ENCODE peak calls at places on chromosomes 4 and X, in nine cellular contexts. U, S, F, L, P, N, M, J and W are unnamed samples.

GRCh38 chr4:112112590-112113170 is 32.6 kb upstream of the FAM241A start:
- DNase-seq in J (no peak), L (no peak), S (no peak), P (no peak), U (no peak), N (no peak), F (no peak), M (no peak), W (no peak)

GRCh38 chr4:126267689-126268088 is 952.9 kb downstream of the FAT4 start:
- DNase-seq in U (peak; percentile 48), J (peak; percentile 46), L (no peak), F (no peak), N (peak; percentile 84), P (no peak), S (no peak), M (no peak), W (no peak)

GRCh38 chrX:128518508-128518907 is 466.3 kb upstream of the ACTRT1 start:
- DNase-seq in U (peak; percentile 3), L (no peak), P (no peak), J (no peak), F (no peak), S (no peak), N (peak; percentile 0), M (no peak), W (no peak)

GRCh38 chr4:38670061-38670894 is 6.3 kb downstream of the KLF3 start:
- DNase-seq in U (no peak), S (no peak), P (no peak), F (no peak), L (no peak), M (no peak), N (no peak), J (no peak), W (no peak)

GRCh38 chr4:128565565-128566186 is 243.8 kb upstream of the JADE1 start:
- DNase-seq in F (peak; percentile 60), S (no peak), J (no peak), N (peak; percentile 71), L (no peak), M (peak; percentile 59), P (peak; percentile 35), U (peak; percentile 28), W (no peak)

GRCh38 chrX:149512225-149512885 is 7.2 kb upstream of the IDS start:
- DNase-seq in J (no peak), P (peak; percentile 31), F (peak; percentile 61), M (no peak), L (no peak), U (peak; percentile 44), N (peak; percentile 64), S (no peak), W (peak; percentile 41)

GRCh38 chrX:18422325-18422724 is 3.1 kb upstream of the CDKL5 start:
- DNase-seq in F (no peak), P (no peak), M (no peak), S (peak; percentile 57), N (peak; percentile 74), J (peak; percentile 59), L (no peak), U (peak; percentile 88), W (no peak)

GRCh38 chr4:103774326-103774725 is 54.5 kb upstream of the TACR3 start:
- DNase-seq in M (no peak), J (no peak), N (no peak), S (no peak), P (no peak), L (no peak), F (no peak), U (no peak), W (no peak)

GRCh38 chrX:2486476-2487133 is 14.2 kb downstream of the DHRSX start:
- DNase-seq in S (no peak), F (no peak), P (no peak), U (no peak), L (no peak), N (no peak), J (no peak), M (no peak), W (no peak)

GRCh38 chrX:70436380-70436779 is 8.3 kb upstream of the DLG3 start:
- DNase-seq in N (no peak), P (no peak), S (no peak), F (no peak), M (no peak), J (no peak), L (no peak), U (peak; percentile 8), W (no peak)

GRCh38 chr4:89275587-89275986 is 32.0 kb downstream of the GPRIN3 start:
- DNase-seq in J (no peak), P (no peak), F (no peak), U (no peak), M (no peak), S (no peak), L (no peak), N (no peak), W (no peak)

GRCh38 chr4:154399259-154399974 is 92.2 kb downstream of the DCHS2 start:
- DNase-seq in F (no peak), L (no peak), M (no peak), J (peak; percentile 35), N (peak; percentile 12), U (peak; percentile 67), P (no peak), S (no peak), W (no peak)

GRCh38 chrX:102950908-102951866 is 14.1 kb downstream of the RAB40AL start:
- DNase-seq in J (no peak), M (no peak), S (no peak), F (peak; percentile 34), U (peak; percentile 46), N (peak; percentile 52), L (no peak), P (peak; percentile 15), W (no peak)

GRCh38 chrX:123962006-123962485 is 540 bp downstream of the STAG2 start:
- DNase-seq in F (no peak), N (peak; percentile 7), S (no peak), U (peak; percentile 33), M (no peak), P (no peak), J (no peak), L (no peak), W (no peak)

GRCh38 chrX:140764401-140764919 is 54.9 kb downstream of the LINC00632 start:
- DNase-seq in M (peak; percentile 23), P (no peak), L (peak; percentile 33), S (no peak), U (peak; percentile 66), F (no peak), J (no peak), N (peak; percentile 60), W (peak; percentile 50)

GRCh38 chrX:104697264-104697663 is 131.3 kb downstream of the IL1RAPL2 start:
- DNase-seq in P (no peak), U (peak; percentile 13), J (no peak), N (no peak), F (no peak), M (no peak), S (no peak), L (no peak), W (no peak)

DNA sequence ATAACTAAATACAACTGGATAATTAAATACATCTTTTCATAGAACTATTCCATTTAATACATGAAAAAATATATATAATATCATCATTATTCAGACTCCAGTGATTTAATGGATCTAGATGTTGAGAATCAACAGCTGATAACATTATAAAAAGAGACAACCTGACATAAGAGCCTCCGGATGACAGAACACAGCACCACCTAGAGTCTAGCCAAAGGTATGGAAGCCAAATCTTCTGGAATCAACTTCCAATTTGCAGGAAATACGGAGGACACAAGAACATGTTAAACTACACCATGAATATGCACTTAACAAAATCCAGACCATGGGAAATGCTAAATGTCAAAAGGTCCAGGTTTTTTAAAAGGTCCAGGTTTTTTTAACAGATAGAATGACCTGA is 55.0 kb downstream of the LRBA start:
- DNase-seq in J (peak; percentile 10), P (no peak), N (peak; percentile 58), F (no peak), U (peak; percentile 62), L (no peak), M (no peak), S (no peak), W (no peak)
- TF ChIP-seq CTCF in J (peak; percentile 77), P (peak; percentile 52), N (peak; percentile 78), F (peak; percentile 43), U (peak; percentile 79), L (peak; percentile 14), M (no peak), S (peak; percentile 67), W (peak; percentile 42)

GRCh38 chrX:72130156-72130761 is 1.5 kb downstream of the RTL5 start:
- DNase-seq in J (no peak), N (no peak), L (no peak), M (no peak), S (no peak), F (no peak), P (no peak), U (no peak), W (no peak)

GRCh38 chrX:72129661-72130060 is 2.1 kb downstream of the RTL5 start:
- DNase-seq in S (no peak), F (no peak), L (no peak), M (no peak), J (no peak), N (no peak), U (no peak), P (no peak), W (no peak)

GRCh38 chrX:72128183-72128834 is 3.4 kb downstream of the RTL5 start:
- DNase-seq in U (no peak), M (no peak), L (no peak), J (no peak), P (no peak), N (no peak), S (no peak), F (no peak), W (no peak)

GRCh38 chrX:72127332-72127731 is 4.4 kb downstream of the RTL5 start:
- DNase-seq in N (no peak), J (no peak), L (no peak), U (no peak), P (no peak), M (no peak), F (no peak), S (no peak), W (no peak)

GRCh38 chrX:72128881-72129280 is 2.8 kb downstream of the RTL5 start:
- DNase-seq in U (peak; percentile 18), L (no peak), N (peak; percentile 16), P (no peak), S (no peak), M (no peak), F (no peak), J (no peak), W (no peak)
- TF ChIP-seq CTCF in U (peak; percentile 48), L (peak; percentile 41), N (peak; percentile 43), P (peak; percentile 42), S (peak; percentile 43), M (no peak), F (no peak), J (peak; percentile 50), W (no peak)

GRCh38 chr4:6779667-6780565 is 2.6 kb upstream of the KIAA0232 start:
- DNase-seq in F (no peak), S (no peak), N (peak; percentile 50), M (no peak), U (peak; percentile 26), P (no peak), J (no peak), L (no peak), W (no peak)
- TF ChIP-seq CTCF in F (no peak), S (no peak), N (no peak), M (no peak), U (no peak), P (no peak), J (no peak), L (no peak), W (no peak)

DNA sequence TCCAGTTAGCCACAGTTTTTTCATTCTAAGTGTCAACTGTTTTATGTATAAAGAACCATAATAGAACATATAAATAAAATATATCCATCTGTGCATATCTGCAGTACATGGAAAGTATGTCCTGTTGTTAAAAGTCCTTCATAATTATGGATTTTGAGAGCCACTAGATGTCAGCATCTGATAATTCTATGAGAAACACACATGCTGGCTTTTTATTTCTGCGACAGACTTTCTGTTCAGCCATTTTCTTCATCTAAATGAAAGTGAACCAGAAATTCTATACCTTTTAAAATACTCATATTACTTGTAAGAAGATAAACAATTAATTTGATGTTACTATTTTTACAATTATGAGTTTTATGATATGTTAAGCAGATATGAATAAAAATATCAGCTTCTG is 251.4 kb downstream of the GPM6A start:
- DNase-seq in S (no peak), J (peak; percentile 11), M (no peak), L (no peak), U (peak; percentile 38), N (peak; percentile 35), P (no peak), F (no peak), W (no peak)
- TF ChIP-seq CTCF in S (no peak), J (peak; percentile 26), M (no peak), L (no peak), U (peak; percentile 26), N (peak; percentile 9), P (no peak), F (peak; percentile 9), W (no peak)